ENCODE peak calls at places on chromosome 7, in nine cellular contexts. Q is effector memory CD8-positive, alpha-beta T cell; G is endothelial cell; E is mammary epithelial cell; U is progenitor cell of endocrine pancreas; C is fibroblast of mammary gland; L is B cell; O is tibial artery; H is Daoy. T is an unnamed sample.

GRCh38 chr7:12212051-12212485 is 974 bp downstream of the TMEM106B start:
- DNase-seq in H (peak; percentile 21), G (no peak), C (peak; percentile 25), L (no peak), O (no peak), U (no peak), E (no peak), Q (no peak), T (peak; percentile 32)

GRCh38 chr7:83547526-83547925 is 101.4 kb downstream of the SEMA3E start:
- DNase-seq in H (peak; percentile 84), Q (no peak), U (no peak), O (no peak), G (no peak), C (peak; percentile 23), E (peak; percentile 82), L (no peak), T (no peak)

GRCh38 chr7:17806631-17807030 is 133.7 kb downstream of the SNX13 start:
- DNase-seq in Q (no peak), H (no peak), C (no peak), O (no peak), E (no peak), L (no peak), G (no peak), U (no peak), T (no peak)

GRCh38 chr7:45104844-45105587 is 6.5 kb downstream of the TBRG4 start:
- DNase-seq in E (no peak), C (no peak), U (no peak), Q (no peak), H (no peak), L (no peak), G (no peak), O (no peak), T (no peak)

GRCh38 chr7:46444266-46444665 is 523.2 kb upstream of the IGFBP3 start:
- DNase-seq in G (no peak), U (no peak), H (peak; percentile 19), L (no peak), C (peak; percentile 68), O (no peak), E (peak; percentile 35), Q (no peak), T (no peak)

GRCh38 chr7:22061781-22062180 is 116.1 kb upstream of the CDCA7L start:
- DNase-seq in G (no peak), L (no peak), C (no peak), E (no peak), U (no peak), Q (no peak), H (no peak), O (no peak), T (no peak)

GRCh38 chr7:116630932-116631449 is 41.0 kb upstream of the MET start:
- DNase-seq in Q (no peak), O (peak; percentile 45), C (peak; percentile 94), U (no peak), L (peak; percentile 13), G (no peak), E (peak; percentile 100), H (peak; percentile 98), T (peak; percentile 12)

GRCh38 chr7:101684980-101685323 is 55.9 kb upstream of the MYL10 start:
- DNase-seq in O (no peak), H (no peak), U (no peak), L (no peak), Q (no peak), C (no peak), G (no peak), E (no peak), T (no peak)

GRCh38 chr7:150778738-150779301 is 21.3 kb downstream of the TMEM176B start:
- DNase-seq in L (peak; percentile 52), E (peak; percentile 42), H (peak; percentile 86), O (peak; percentile 84), Q (peak; percentile 59), C (peak; percentile 86), G (peak; percentile 85), U (peak; percentile 67), T (peak; percentile 84)

GRCh38 chr7:139572071-139572470 is 48.6 kb downstream of the CLEC2L start:
- DNase-seq in U (no peak), Q (no peak), C (no peak), H (no peak), G (no peak), L (no peak), E (no peak), O (no peak), T (no peak)